ENCODE peak calls at places on chromosomes 1 and 21, in five cellular contexts. One of them, this sample, is unnamed.

GRCh38 chr1:184753608-184754478 is 815 bp downstream of the EDEM3 start:
- DNase-seq in Ammon's horn: peak; percentile 35
- DNase-seq in NCI-H2081: peak; percentile 56
- DNase-seq in iPS-NIHi11: peak; percentile 44
- DNase-seq in KBM-7: peak; percentile 49
- DNase-seq in this sample: no peak

GRCh38 chr1:38326135-38326534 is 279.5 kb upstream of the POU3F1 start:
- DNase-seq in Ammon's horn: no peak
- DNase-seq in NCI-H2081: no peak
- DNase-seq in iPS-NIHi11: no peak
- DNase-seq in KBM-7: no peak
- DNase-seq in this sample: no peak

GRCh38 chr1:8646996-8647395 is 170.4 kb downstream of the RERE start:
- DNase-seq in Ammon's horn: no peak
- DNase-seq in NCI-H2081: no peak
- DNase-seq in iPS-NIHi11: no peak
- DNase-seq in KBM-7: no peak
- DNase-seq in this sample: no peak

GRCh38 chr1:73176902-73177301 is 894.6 kb upstream of the NEGR1 start:
- DNase-seq in Ammon's horn: no peak
- DNase-seq in NCI-H2081: no peak
- DNase-seq in iPS-NIHi11: no peak
- DNase-seq in KBM-7: no peak
- DNase-seq in this sample: no peak

GRCh38 chr1:156815307-156815826 is 1.3 kb downstream of the SH2D2A start:
- DNase-seq in Ammon's horn: no peak
- DNase-seq in NCI-H2081: no peak
- DNase-seq in iPS-NIHi11: no peak
- DNase-seq in KBM-7: no peak
- DNase-seq in this sample: no peak

GRCh38 chr1:202623075-202623474 is 87.2 kb downstream of the SYT2 start:
- DNase-seq in Ammon's horn: no peak
- DNase-seq in NCI-H2081: no peak
- DNase-seq in iPS-NIHi11: no peak
- DNase-seq in KBM-7: no peak
- DNase-seq in this sample: no peak

GRCh38 chr1:235745448-235746136 is 96.0 kb upstream of the GNG4 start:
- DNase-seq in Ammon's horn: no peak
- DNase-seq in NCI-H2081: no peak
- DNase-seq in iPS-NIHi11: no peak
- DNase-seq in KBM-7: no peak
- DNase-seq in this sample: no peak

GRCh38 chr1:201450721-201451291 is 18.2 kb downstream of the PHLDA3 start:
- DNase-seq in Ammon's horn: peak; percentile 78
- DNase-seq in NCI-H2081: no peak
- DNase-seq in iPS-NIHi11: peak; percentile 61
- DNase-seq in KBM-7: peak; percentile 80
- DNase-seq in this sample: peak; percentile 75

GRCh38 chr1:1630191-1630964 is 1.6 kb upstream of the MMP23B start:
- DNase-seq in Ammon's horn: peak; percentile 50
- DNase-seq in NCI-H2081: no peak
- DNase-seq in iPS-NIHi11: peak; percentile 92
- DNase-seq in KBM-7: no peak
- DNase-seq in this sample: no peak

GRCh38 chr21:37878946-37879660 is 37.2 kb downstream of the KCNJ6 start:
- DNase-seq in Ammon's horn: no peak
- DNase-seq in NCI-H2081: no peak
- DNase-seq in iPS-NIHi11: no peak
- DNase-seq in KBM-7: no peak
- DNase-seq in this sample: no peak

GRCh38 chr1:244200596-244200995 is 149.5 kb downstream of the ZBTB18 start:
- DNase-seq in Ammon's horn: no peak
- DNase-seq in NCI-H2081: no peak
- DNase-seq in iPS-NIHi11: no peak
- DNase-seq in KBM-7: no peak
- DNase-seq in this sample: no peak

GRCh38 chr1:228765543-228765942 is 30.3 kb downstream of the RHOU start:
- DNase-seq in Ammon's horn: no peak
- DNase-seq in NCI-H2081: no peak
- DNase-seq in iPS-NIHi11: no peak
- DNase-seq in KBM-7: no peak
- DNase-seq in this sample: no peak

GRCh38 chr1:37947364-37947763 is 511 bp upstream of the INPP5B start:
- DNase-seq in Ammon's horn: no peak
- DNase-seq in NCI-H2081: no peak
- DNase-seq in iPS-NIHi11: no peak
- DNase-seq in KBM-7: no peak
- DNase-seq in this sample: no peak

GRCh38 chr1:109615879-109616278 is 3.5 kb downstream of the GNAT2 start:
- DNase-seq in Ammon's horn: peak; percentile 77
- DNase-seq in NCI-H2081: no peak
- DNase-seq in iPS-NIHi11: no peak
- DNase-seq in KBM-7: peak; percentile 95
- DNase-seq in this sample: peak; percentile 87

GRCh38 chr1:47756006-47756405 is 241.2 kb downstream of the TRABD2B start:
- DNase-seq in Ammon's horn: no peak
- DNase-seq in NCI-H2081: no peak
- DNase-seq in iPS-NIHi11: no peak
- DNase-seq in KBM-7: no peak
- DNase-seq in this sample: no peak

GRCh38 chr1:36486436-36487335 is 4.0 kb upstream of the CSF3R start:
- DNase-seq in Ammon's horn: peak; percentile 73
- DNase-seq in NCI-H2081: no peak
- DNase-seq in iPS-NIHi11: no peak
- DNase-seq in KBM-7: peak; percentile 58
- DNase-seq in this sample: peak; percentile 84

GRCh38 chr1:224168859-224169380 is 14.1 kb upstream of the DEGS1 start:
- DNase-seq in Ammon's horn: peak; percentile 58
- DNase-seq in NCI-H2081: no peak
- DNase-seq in iPS-NIHi11: no peak
- DNase-seq in KBM-7: peak; percentile 82
- DNase-seq in this sample: peak; percentile 74

GRCh38 chr21:44999428-44999971 is 59.7 kb downstream of the SLX9 start:
- DNase-seq in Ammon's horn: no peak
- DNase-seq in NCI-H2081: no peak
- DNase-seq in iPS-NIHi11: no peak
- DNase-seq in KBM-7: no peak
- DNase-seq in this sample: no peak

GRCh38 chr1:117312453-117313138 is 54.7 kb upstream of the MAN1A2 start:
- DNase-seq in Ammon's horn: no peak
- DNase-seq in NCI-H2081: no peak
- DNase-seq in iPS-NIHi11: peak; percentile 23
- DNase-seq in KBM-7: peak; percentile 26
- DNase-seq in this sample: no peak

This sample was measured in pons.